ENCODE peak calls at places on chromosomes 6 and 20, in five cellular contexts. Z, T, J, L and B are unnamed samples.

GRCh38 chr6:40986364-40986763 is 52.7 kb downstream of the UNC5CL start:
- DNase-seq in Z (no peak), T (no peak), J (no peak), L (no peak), B (no peak)

GRCh38 chr20:53609501-53610445 is 16.1 kb upstream of the ZNF217 start:
- DNase-seq in Z (no peak), T (peak), J (peak), L (peak), B (no peak)

GRCh38 chr6:37940074-37940847 is 120.7 kb downstream of the ZFAND3 start:
- DNase-seq in Z (no peak), T (no peak), J (no peak), L (no peak), B (no peak)

GRCh38 chr20:7371518-7372158 is 568.6 kb downstream of the HAO1 start:
- DNase-seq in Z (no peak), T (no peak), J (no peak), L (no peak), B (no peak)

GRCh38 chr6:11207199-11207968 is 25.1 kb downstream of the NEDD9 start:
- DNase-seq in Z (no peak), T (no peak), J (no peak), L (no peak), B (no peak)

GRCh38 chr6:134519456-134519855 is 201.5 kb upstream of the SGK1 start:
- DNase-seq in Z (no peak), T (peak), J (no peak), L (no peak), B (peak)

GRCh38 chr20:40486297-40486696 is 202.7 kb downstream of the MAFB start:
- DNase-seq in Z (no peak), T (no peak), J (no peak), L (no peak), B (no peak)

GRCh38 chr6:143896096-143896880 is 32.0 kb downstream of the ZC2HC1B start:
- DNase-seq in Z (no peak), T (no peak), J (no peak), L (no peak), B (no peak)

GRCh38 chr20:32820698-32821378 is 1.1 kb downstream of the MAPRE1 start:
- DNase-seq in Z (no peak), T (no peak), J (no peak), L (no peak), B (no peak)

GRCh38 chr6:31122803-31123706 is 2.8 kb upstream of the CDSN start:
- DNase-seq in Z (peak), T (peak), J (no peak), L (no peak), B (peak)

GRCh38 chr6:42572523-42572922 is 8.7 kb downstream of the UBR2 start:
- DNase-seq in Z (no peak), T (no peak), J (no peak), L (no peak), B (no peak)

GRCh38 chr6:143634486-143634885 is 43.3 kb upstream of the PHACTR2 start:
- DNase-seq in Z (no peak), T (no peak), J (no peak), L (no peak), B (no peak)

GRCh38 chr6:148624025-148624424 is 122.8 kb upstream of the UST start:
- DNase-seq in Z (no peak), T (no peak), J (no peak), L (no peak), B (no peak)

GRCh38 chr6:23388239-23388803 is 737.7 kb upstream of the NRSN1 start:
- DNase-seq in Z (no peak), T (no peak), J (no peak), L (no peak), B (no peak)

GRCh38 chr6:106629103-106629858 is at the start of the genes QRSL1 and RTN4IP1:
- DNase-seq in Z (peak), T (peak), J (peak), L (peak), B (peak)

GRCh38 chr6:107784669-107785068 is 39.4 kb downstream of the SCML4 start:
- DNase-seq in Z (no peak), T (no peak), J (no peak), L (no peak), B (no peak)

GRCh38 chr20:41300906-41301305 is 16.6 kb downstream of the ZHX3 start:
- DNase-seq in Z (no peak), T (no peak), J (no peak), L (no peak), B (no peak)

GRCh38 chr6:33959661-33960344 is 156.0 kb upstream of the MLN start:
- DNase-seq in Z (no peak), T (no peak), J (no peak), L (no peak), B (no peak)

GRCh38 chr6:110020888-110021287 is 42.8 kb downstream of the GPR6 start:
- DNase-seq in Z (no peak), T (no peak), J (no peak), L (no peak), B (no peak)

GRCh38 chr6:16676978-16677377 is 84.3 kb downstream of the ATXN1 start:
- DNase-seq in Z (peak), T (no peak), J (no peak), L (no peak), B (no peak)

GRCh38 chr6:42406296-42407280 is 45.1 kb downstream of the TRERF1 start:
- DNase-seq in Z (no peak), T (peak), J (no peak), L (no peak), B (peak)

GRCh38 chr20:51696304-51697118 is 71.7 kb downstream of the ATP9A start:
- DNase-seq in Z (no peak), T (no peak), J (peak), L (no peak), B (no peak)

GRCh38 chr20:22371843-22372242 is 212.5 kb downstream of the FOXA2 start:
- DNase-seq in Z (peak), T (no peak), J (peak), L (no peak), B (no peak)

GRCh38 chr6:49813248-49813647 is 26.2 kb upstream of the PGK2 start:
- DNase-seq in Z (no peak), T (no peak), J (no peak), L (no peak), B (no peak)

GRCh38 chr6:80181352-80182081 is 75.0 kb downstream of the BCKDHB start:
- DNase-seq in Z (no peak), T (no peak), J (no peak), L (no peak), B (no peak)